ENCODE peak calls at places on chromosomes 4 and X, in five cellular contexts. B, Y, U, V and T are unnamed samples. For H3K36me3, the result is how much of the 10 kb centered on the place peaks cover.

GRCh38 chr4:88660446-88661294 is 37.0 kb downstream of the NAP1L5 start:
- DNase-seq in B (no peak), Y (no peak), U (no peak), V (no peak), T (no peak)

GRCh38 chrX:74420194-74421035 is 878 bp upstream of the SLC16A2 start:
- DNase-seq in U (peak), V (no peak), B (peak), Y (peak), T (peak)

GRCh38 chrX:134836497-134836968 is 154.3 kb upstream of the SMIM10 start:
- DNase-seq in B (no peak), Y (no peak), U (no peak), V (no peak), T (no peak)

GRCh38 chr4:125398263-125398662 is 83.5 kb downstream of the FAT4 start:
- DNase-seq in V (no peak), U (no peak), Y (no peak), B (no peak), T (no peak)

GRCh38 chr4:188109157-188109755 is at the start of gene TRIML2:
- DNase-seq in B (no peak), V (no peak), U (no peak), Y (peak), T (no peak)

GRCh38 chr4:8451440-8452182 is 11.0 kb downstream of the TRMT44 start:
- DNase-seq in Y (no peak), U (no peak), V (no peak), B (peak), T (no peak)

GRCh38 chr4:36651253-36651652 is 369.8 kb downstream of the DTHD1 start:
- DNase-seq in Y (no peak), B (no peak), U (no peak), V (no peak), T (no peak)

GRCh38 chrX:47854474-47854873 is 17.8 kb downstream of the ZNF81 start:
- DNase-seq in U (peak), Y (peak), B (peak), V (no peak), T (no peak)

GRCh38 chrX:119190736-119191282 is 45.3 kb upstream of the PGRMC1 start:
- DNase-seq in V (no peak), U (peak), Y (no peak), B (no peak), T (no peak)

GRCh38 chr4:174485025-174485424 is 37.3 kb downstream of the HPGD start:
- DNase-seq in V (no peak), U (no peak), Y (no peak), B (no peak), T (no peak)

GRCh38 chrX:100731441-100732281 is at the start of gene SYTL4:
- DNase-seq in V (no peak), U (no peak), Y (peak), B (peak), T (no peak)

GRCh38 chrX:149803458-149804062 is 21.8 kb downstream of the MAGEA9 start:
- DNase-seq in V (no peak), U (no peak), Y (peak), B (no peak), T (no peak)

GRCh38 chrX:22800806-22801205 is 199.0 kb upstream of the DDX53 start:
- DNase-seq in Y (no peak), B (no peak), V (no peak), U (no peak), T (no peak)

GRCh38 chrX:48937065-48937907 is 18.5 kb upstream of the PIM2 start:
- DNase-seq in V (peak), B (peak), U (peak), Y (peak), T (no peak)

GRCh38 chr4:185359767-185360446 is 35.8 kb downstream of the LRP2BP start:
- DNase-seq in B (no peak), Y (no peak), V (no peak), U (no peak), T (no peak)

GRCh38 chr4:55753856-55754255 is 65.7 kb upstream of the EXOC1L start:
- DNase-seq in Y (no peak), B (no peak), V (no peak), U (no peak), T (no peak)

GRCh38 chr4:187171731-187172339 is 448.2 kb upstream of the FAT1 start:
- DNase-seq in U (no peak), B (no peak), Y (no peak), V (no peak), T (no peak)

GRCh38 chr4:56783986-56784385 is 37.5 kb downstream of the SPINK2 start:
- DNase-seq in B (no peak), Y (peak), V (no peak), U (no peak), T (no peak)

GRCh38 chrX:82362550-82362949 is 1145.5 kb upstream of the POU3F4 start:
- DNase-seq in Y (no peak), B (no peak), V (no peak), U (no peak), T (no peak)
- H3K36me3 ChIP-seq in Y (under half), B (under half), V (under half), U (under half), T (under half)

GRCh38 chr4:119783200-119783978 is 154.8 kb upstream of the PDE5A start:
- DNase-seq in Y (no peak), B (no peak), V (no peak), U (no peak), T (no peak)
- H3K36me3 ChIP-seq in Y (under half), B (under half), V (under half), U (under half), T (under half)

GRCh38 chr4:73692284-73692683 is 48.1 kb upstream of the CXCL8 start:
- DNase-seq in U (no peak), Y (no peak), B (no peak), V (no peak), T (no peak)

GRCh38 chr4:73692701-73693100 is 47.7 kb upstream of the CXCL8 start:
- DNase-seq in U (no peak), B (no peak), V (no peak), Y (no peak), T (no peak)

GRCh38 chr4:73693816-73694215 is 46.6 kb upstream of the CXCL8 start:
- DNase-seq in B (no peak), V (no peak), U (no peak), Y (no peak), T (no peak)

GRCh38 chr4:73690051-73690744 is 50.2 kb upstream of the CXCL8 start:
- DNase-seq in Y (no peak), U (no peak), B (no peak), V (no peak), T (no peak)

GRCh38 chr4:73691759-73692158 is 48.6 kb upstream of the CXCL8 start:
- DNase-seq in U (no peak), Y (no peak), V (no peak), B (no peak), T (no peak)
- H3K36me3 ChIP-seq in U (under half), Y (under half), V (under half), B (under half), T (under half)

DNA sequence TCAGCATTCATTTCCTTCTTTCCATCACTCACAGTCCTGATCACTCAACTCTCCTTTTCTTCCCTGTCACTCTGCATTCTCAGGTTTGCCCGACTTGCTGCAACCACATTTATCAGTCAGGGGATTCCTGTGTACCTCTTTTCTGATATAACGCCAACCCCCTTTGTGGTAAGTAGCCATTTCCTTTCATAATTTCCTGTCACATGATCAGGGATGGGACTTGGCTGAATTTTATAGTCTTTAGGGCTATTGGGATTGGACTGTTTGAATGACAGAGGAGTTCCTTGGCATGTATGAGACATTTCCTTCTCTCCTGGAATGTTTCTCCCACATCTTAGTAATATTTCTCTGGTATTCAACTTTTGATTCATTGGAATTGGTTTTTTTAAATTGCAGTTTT is 11.0 kb downstream of the PGM2 start:
- DNase-seq in B (no peak), U (peak), V (no peak), Y (no peak), T (no peak)
- H3K36me3 ChIP-seq in B (under half), U (half or more), V (half or more), Y (under half), T (under half)

DNA sequence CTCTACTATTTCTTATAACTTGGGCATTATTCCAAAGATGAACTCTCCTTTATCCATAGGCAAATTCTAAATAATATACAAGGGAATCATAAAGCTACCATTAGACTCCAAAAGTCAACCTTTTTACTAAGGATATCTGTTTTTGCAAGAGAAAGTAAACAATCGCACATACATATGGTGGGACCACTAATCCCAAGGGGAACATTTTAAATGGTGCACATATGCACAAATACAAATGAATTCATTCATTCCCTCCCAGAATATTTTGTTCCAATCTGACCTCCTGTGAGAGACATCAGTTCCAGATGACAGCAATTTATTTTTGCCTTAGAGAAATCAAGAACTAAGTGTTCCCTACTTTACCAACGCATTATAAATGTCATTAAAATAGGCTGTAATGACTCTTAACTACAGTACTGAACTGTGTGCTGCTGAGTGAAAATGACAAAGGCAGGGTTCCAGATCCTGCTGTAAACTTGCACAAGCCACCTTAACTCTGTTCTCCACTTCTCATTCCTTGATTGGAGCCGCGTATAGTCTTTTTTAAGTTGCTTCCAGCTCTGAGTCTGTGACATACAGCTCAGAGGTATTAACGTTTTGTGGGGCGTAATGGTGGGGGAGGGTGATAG is 2.0 kb downstream of the DHX15 start:
- DNase-seq in V (no peak), B (no peak), Y (no peak), U (no peak), T (no peak)
- H3K36me3 ChIP-seq in V (under half), B (under half), Y (under half), U (under half), T (under half)